ENCODE peak calls at places on chromosomes 3 and 15, in five cellular contexts. One of them, this sample, is unnamed.

GRCh38 chr15:71291723-71292122 is 176.5 kb downstream of the THSD4 start:
- DNase-seq in cardiac fibroblast: no peak
- DNase-seq in psoas muscle: no peak
- DNase-seq in IMR-90: no peak
- DNase-seq in ascending aorta: no peak
- DNase-seq in this sample: no peak

GRCh38 chr3:128922804-128923459 is 43.5 kb downstream of the ACAD9 start:
- DNase-seq in cardiac fibroblast: no peak
- DNase-seq in psoas muscle: no peak
- DNase-seq in IMR-90: no peak
- DNase-seq in ascending aorta: no peak
- DNase-seq in this sample: no peak

GRCh38 chr3:197256836-197257444 is 41.5 kb downstream of the DLG1 start:
- DNase-seq in ascending aorta: no peak
- DNase-seq in IMR-90: peak
- DNase-seq in cardiac fibroblast: peak
- DNase-seq in psoas muscle: no peak
- DNase-seq in this sample: no peak

GRCh38 chr3:120348065-120348980 is 831 bp downstream of the LRRC58 start:
- DNase-seq in ascending aorta: no peak
- DNase-seq in cardiac fibroblast: peak
- DNase-seq in psoas muscle: no peak
- DNase-seq in IMR-90: peak
- DNase-seq in this sample: peak

GRCh38 chr3:41202834-41203345 is 3.6 kb downstream of the CTNNB1 start:
- DNase-seq in ascending aorta: no peak
- DNase-seq in IMR-90: peak
- DNase-seq in cardiac fibroblast: peak
- DNase-seq in psoas muscle: no peak
- DNase-seq in this sample: no peak

GRCh38 chr3:40803311-40803710 is 278.6 kb downstream of the ZNF621 start:
- DNase-seq in ascending aorta: no peak
- DNase-seq in psoas muscle: no peak
- DNase-seq in cardiac fibroblast: no peak
- DNase-seq in IMR-90: no peak
- DNase-seq in this sample: no peak

GRCh38 chr3:179027326-179027900 is 44.2 kb downstream of the ZMAT3 start:
- DNase-seq in IMR-90: peak
- DNase-seq in psoas muscle: no peak
- DNase-seq in cardiac fibroblast: peak
- DNase-seq in ascending aorta: no peak
- DNase-seq in this sample: no peak

GRCh38 chr3:25441234-25441856 is 13.3 kb downstream of the RARB start:
- DNase-seq in psoas muscle: peak
- DNase-seq in ascending aorta: no peak
- DNase-seq in IMR-90: no peak
- DNase-seq in cardiac fibroblast: no peak
- DNase-seq in this sample: no peak

GRCh38 chr3:60743631-60744164 is 507.6 kb downstream of the FHIT start:
- DNase-seq in cardiac fibroblast: peak
- DNase-seq in IMR-90: no peak
- DNase-seq in psoas muscle: no peak
- DNase-seq in ascending aorta: no peak
- DNase-seq in this sample: no peak

GRCh38 chr15:85988741-85989140 is 90.9 kb upstream of the AGBL1 start:
- DNase-seq in psoas muscle: no peak
- DNase-seq in IMR-90: no peak
- DNase-seq in ascending aorta: no peak
- DNase-seq in cardiac fibroblast: no peak
- DNase-seq in this sample: no peak

GRCh38 chr15:23570466-23570865 is 5.0 kb downstream of the MKRN3 start:
- DNase-seq in psoas muscle: no peak
- DNase-seq in cardiac fibroblast: no peak
- DNase-seq in ascending aorta: no peak
- DNase-seq in IMR-90: no peak
- DNase-seq in this sample: no peak

GRCh38 chr15:90878660-90879059 is 5.6 kb upstream of the FES start:
- DNase-seq in ascending aorta: no peak
- DNase-seq in IMR-90: no peak
- DNase-seq in cardiac fibroblast: no peak
- DNase-seq in psoas muscle: no peak
- DNase-seq in this sample: no peak

GRCh38 chr3:124831631-124832184 is 55.5 kb downstream of the ITGB5 start:
- DNase-seq in psoas muscle: no peak
- DNase-seq in ascending aorta: no peak
- DNase-seq in cardiac fibroblast: no peak
- DNase-seq in IMR-90: no peak
- DNase-seq in this sample: no peak

GRCh38 chr3:46214751-46215352 is 6.7 kb upstream of the CCR1 start:
- DNase-seq in ascending aorta: no peak
- DNase-seq in psoas muscle: no peak
- DNase-seq in cardiac fibroblast: no peak
- DNase-seq in IMR-90: no peak
- DNase-seq in this sample: no peak

GRCh38 chr15:71096676-71097075 is 18.6 kb upstream of the THSD4 start:
- DNase-seq in cardiac fibroblast: no peak
- DNase-seq in ascending aorta: no peak
- DNase-seq in psoas muscle: no peak
- DNase-seq in IMR-90: peak
- DNase-seq in this sample: no peak

GRCh38 chr15:101150723-101151040 is 101.2 kb downstream of the CHSY1 start:
- DNase-seq in IMR-90: no peak
- DNase-seq in psoas muscle: no peak
- DNase-seq in ascending aorta: no peak
- DNase-seq in cardiac fibroblast: no peak
- DNase-seq in this sample: no peak

GRCh38 chr15:101149864-101150722 is 101.8 kb downstream of the CHSY1 start:
- DNase-seq in cardiac fibroblast: no peak
- DNase-seq in ascending aorta: no peak
- DNase-seq in IMR-90: no peak
- DNase-seq in psoas muscle: no peak
- DNase-seq in this sample: no peak

GRCh38 chr15:101151286-101151685 is 100.6 kb downstream of the CHSY1 start:
- DNase-seq in psoas muscle: no peak
- DNase-seq in ascending aorta: no peak
- DNase-seq in cardiac fibroblast: no peak
- DNase-seq in IMR-90: no peak
- DNase-seq in this sample: no peak

GRCh38 chr15:101153801-101154656 is 97.8 kb downstream of the CHSY1 start:
- DNase-seq in cardiac fibroblast: no peak
- DNase-seq in ascending aorta: no peak
- DNase-seq in psoas muscle: no peak
- DNase-seq in IMR-90: no peak
- DNase-seq in this sample: no peak

GRCh38 chr15:101152914-101153313 is 98.9 kb downstream of the CHSY1 start:
- DNase-seq in cardiac fibroblast: no peak
- DNase-seq in ascending aorta: no peak
- DNase-seq in IMR-90: no peak
- DNase-seq in psoas muscle: no peak
- DNase-seq in this sample: no peak
- TF ChIP-seq CTCF in cardiac fibroblast: peak
- TF ChIP-seq CTCF in ascending aorta: no peak
- TF ChIP-seq CTCF in IMR-90: peak
- TF ChIP-seq CTCF in psoas muscle: no peak
- TF ChIP-seq CTCF in this sample: peak

DNA sequence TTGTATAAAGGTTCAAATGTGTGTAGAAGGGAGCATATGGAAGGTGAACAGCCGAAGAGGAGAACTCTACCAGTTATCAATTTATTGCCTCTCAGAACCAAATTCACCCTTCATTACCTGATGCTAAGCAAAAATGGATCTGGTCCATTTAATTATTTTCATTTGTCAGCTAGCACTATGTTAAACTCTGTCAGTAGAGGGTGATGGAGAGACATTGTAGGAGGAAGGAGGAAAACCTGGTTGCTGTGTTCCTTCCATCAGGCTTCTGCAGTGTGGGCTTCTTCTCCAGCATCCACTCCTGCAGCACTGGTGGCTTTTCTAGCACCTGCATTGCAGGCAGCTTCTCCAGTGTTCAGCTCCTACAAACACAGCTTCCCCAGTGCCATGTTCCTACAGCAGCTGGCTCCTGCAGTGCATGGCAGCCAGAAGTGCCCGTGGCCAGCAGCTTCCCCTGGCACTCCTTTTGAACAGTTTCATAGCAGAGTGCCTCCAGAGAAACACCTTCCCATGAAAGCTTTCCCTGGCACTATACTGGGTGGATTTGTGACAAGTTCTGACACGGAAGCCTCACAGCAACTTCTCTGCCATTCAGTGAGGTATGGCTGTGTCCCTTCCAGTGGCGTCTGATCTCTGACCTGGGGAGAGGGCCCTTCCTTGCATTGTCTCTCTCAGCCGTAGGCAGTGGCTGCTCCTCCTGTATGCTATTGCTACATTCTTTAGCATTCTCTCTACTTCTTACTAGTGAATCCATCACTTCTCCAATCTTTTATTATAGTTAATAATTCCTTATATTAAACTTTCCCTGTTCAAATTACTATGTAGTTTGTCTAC is 14.6 kb upstream of the IL17RD start:
- DNase-seq in cardiac fibroblast: peak
- DNase-seq in IMR-90: peak
- DNase-seq in psoas muscle: no peak
- DNase-seq in ascending aorta: no peak
- DNase-seq in this sample: no peak
- TF ChIP-seq CTCF in cardiac fibroblast: peak
- TF ChIP-seq CTCF in IMR-90: peak
- TF ChIP-seq CTCF in psoas muscle: peak
- TF ChIP-seq CTCF in ascending aorta: peak
- TF ChIP-seq CTCF in this sample: no peak

GRCh38 chr15:81612631-81613030 is 238.6 kb upstream of the TMC3 start:
- DNase-seq in IMR-90: no peak
- DNase-seq in cardiac fibroblast: no peak
- DNase-seq in ascending aorta: no peak
- DNase-seq in psoas muscle: no peak
- DNase-seq in this sample: no peak
- TF ChIP-seq CTCF in IMR-90: no peak
- TF ChIP-seq CTCF in cardiac fibroblast: no peak
- TF ChIP-seq CTCF in ascending aorta: no peak
- TF ChIP-seq CTCF in psoas muscle: no peak
- TF ChIP-seq CTCF in this sample: no peak

GRCh38 chr3:133964547-133964946 is 65.2 kb downstream of the SLCO2A1 start:
- DNase-seq in cardiac fibroblast: no peak
- DNase-seq in psoas muscle: no peak
- DNase-seq in ascending aorta: no peak
- DNase-seq in IMR-90: no peak
- DNase-seq in this sample: no peak
- TF ChIP-seq CTCF in cardiac fibroblast: peak
- TF ChIP-seq CTCF in psoas muscle: no peak
- TF ChIP-seq CTCF in ascending aorta: no peak
- TF ChIP-seq CTCF in IMR-90: peak
- TF ChIP-seq CTCF in this sample: no peak